ENCODE peak calls at places on chromosomes 4 and X, in four cellular contexts. One of them, this sample, is unnamed.

GRCh38 chrX:41333744-41333993 is 293 bp upstream of the DDX3X start:
- DNase-seq in sigmoid colon: peak; percentile 94
- DNase-seq in BE2C: no peak
- DNase-seq in MM.1S: peak; percentile 85
- DNase-seq in this sample: no peak

GRCh38 chr4:80611366-80611765 is 275.8 kb downstream of the CFAP299 start:
- DNase-seq in sigmoid colon: no peak
- DNase-seq in BE2C: no peak
- DNase-seq in MM.1S: no peak
- DNase-seq in this sample: no peak

GRCh38 chr4:186487726-186488125 is 67.6 kb downstream of the MTNR1A start:
- DNase-seq in sigmoid colon: no peak
- DNase-seq in BE2C: no peak
- DNase-seq in MM.1S: no peak
- DNase-seq in this sample: no peak

GRCh38 chrX:29136904-29137303 is 549.7 kb downstream of the IL1RAPL1 start:
- DNase-seq in sigmoid colon: no peak
- DNase-seq in BE2C: no peak
- DNase-seq in MM.1S: no peak
- DNase-seq in this sample: no peak

GRCh38 chr4:173025131-173025530 is 143.5 kb upstream of the GALNT7 start:
- DNase-seq in sigmoid colon: no peak
- DNase-seq in BE2C: peak; percentile 60
- DNase-seq in MM.1S: peak; percentile 58
- DNase-seq in this sample: no peak

GRCh38 chr4:141853091-141853734 is 216.8 kb downstream of the IL15 start:
- DNase-seq in sigmoid colon: no peak
- DNase-seq in BE2C: no peak
- DNase-seq in MM.1S: no peak
- DNase-seq in this sample: no peak

GRCh38 chr4:174669278-174669677 is 147.0 kb upstream of the HPGD start:
- DNase-seq in sigmoid colon: no peak
- DNase-seq in BE2C: no peak
- DNase-seq in MM.1S: no peak
- DNase-seq in this sample: no peak

GRCh38 chrX:39835776-39836175 is 262.0 kb downstream of the BCOR start:
- DNase-seq in sigmoid colon: no peak
- DNase-seq in BE2C: no peak
- DNase-seq in MM.1S: no peak
- DNase-seq in this sample: no peak

GRCh38 chr4:53490965-53491622 is 100.2 kb downstream of the LNX1 start:
- DNase-seq in sigmoid colon: no peak
- DNase-seq in BE2C: peak; percentile 19
- DNase-seq in MM.1S: peak; percentile 52
- DNase-seq in this sample: peak; percentile 55

GRCh38 chr4:113707013-113707412 is 54.5 kb downstream of the CAMK2D start:
- DNase-seq in sigmoid colon: no peak
- DNase-seq in BE2C: no peak
- DNase-seq in MM.1S: no peak
- DNase-seq in this sample: no peak

GRCh38 chr4:61540944-61541343 is 340.8 kb downstream of the ADGRL3 start:
- DNase-seq in sigmoid colon: no peak
- DNase-seq in BE2C: no peak
- DNase-seq in MM.1S: peak; percentile 66
- DNase-seq in this sample: peak; percentile 49

GRCh38 chr4:119228406-119228805 is 15.9 kb downstream of the USP53 start:
- DNase-seq in sigmoid colon: no peak
- DNase-seq in BE2C: no peak
- DNase-seq in MM.1S: no peak
- DNase-seq in this sample: no peak

GRCh38 chr4:145867416-145867815 is 71.2 kb downstream of the ZNF827 start:
- DNase-seq in sigmoid colon: no peak
- DNase-seq in BE2C: no peak
- DNase-seq in MM.1S: no peak
- DNase-seq in this sample: no peak

GRCh38 chr4:11729548-11729947 is 300.9 kb upstream of the HS3ST1 start:
- DNase-seq in sigmoid colon: no peak
- DNase-seq in BE2C: no peak
- DNase-seq in MM.1S: no peak
- DNase-seq in this sample: no peak

GRCh38 chrX:140274761-140275525 is 229.9 kb downstream of the SOX3 start:
- DNase-seq in sigmoid colon: no peak
- DNase-seq in BE2C: no peak
- DNase-seq in MM.1S: no peak
- DNase-seq in this sample: no peak

GRCh38 chrX:46179748-46180147 is 365.5 kb downstream of the ZNF674 start:
- DNase-seq in sigmoid colon: no peak
- DNase-seq in BE2C: no peak
- DNase-seq in MM.1S: no peak
- DNase-seq in this sample: no peak

GRCh38 chr4:143183513-143184216 is 1.1 kb upstream of the USP38 start:
- DNase-seq in sigmoid colon: no peak
- DNase-seq in BE2C: no peak
- DNase-seq in MM.1S: no peak
- DNase-seq in this sample: no peak

GRCh38 chr4:94974773-94975172 is 217.0 kb downstream of the BMPR1B start:
- DNase-seq in sigmoid colon: no peak
- DNase-seq in BE2C: no peak
- DNase-seq in MM.1S: no peak
- DNase-seq in this sample: no peak

GRCh38 chrX:133542476-133542875 is 127.2 kb upstream of the GPC4 start:
- DNase-seq in sigmoid colon: no peak
- DNase-seq in BE2C: no peak
- DNase-seq in MM.1S: peak; percentile 96
- DNase-seq in this sample: no peak

DNA sequence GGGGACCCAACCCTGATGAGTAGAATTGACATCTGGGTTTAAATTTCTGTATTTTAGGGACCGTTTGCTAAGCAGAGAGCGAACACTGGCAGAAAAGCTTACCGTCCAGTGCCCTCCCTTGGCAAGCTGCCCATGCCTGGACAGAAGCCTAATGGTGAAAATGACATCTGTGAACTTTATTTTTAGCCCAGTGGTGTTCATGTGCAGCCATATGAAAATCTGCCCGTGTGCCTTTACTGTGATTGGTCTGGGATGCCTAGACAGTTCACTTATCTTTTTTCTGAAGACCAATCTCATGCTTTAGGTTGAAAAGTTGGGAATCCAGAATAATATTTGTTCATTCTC is 1.1 kb downstream of the STBD1 start:
- DNase-seq in sigmoid colon: no peak
- DNase-seq in BE2C: peak; percentile 17
- DNase-seq in MM.1S: peak; percentile 62
- DNase-seq in this sample: no peak
- H3K4me3 ChIP-seq in sigmoid colon: peak overlapping the region; percentile 71
- H3K4me3 ChIP-seq in BE2C: peak overlapping the region; percentile 72
- H3K4me3 ChIP-seq in MM.1S: peak overlapping the region; percentile 96
- H3K4me3 ChIP-seq in this sample: peak overlapping the region; percentile 69

GRCh38 chrX:25275159-25275558 is 259.4 kb upstream of the ARX start:
- DNase-seq in sigmoid colon: no peak
- DNase-seq in BE2C: peak; percentile 8
- DNase-seq in MM.1S: no peak
- DNase-seq in this sample: no peak
- TF ChIP-seq CTCF in sigmoid colon: no peak
- TF ChIP-seq CTCF in BE2C: peak; percentile 50
- TF ChIP-seq CTCF in MM.1S: no peak
- TF ChIP-seq CTCF in this sample: no peak

DNA sequence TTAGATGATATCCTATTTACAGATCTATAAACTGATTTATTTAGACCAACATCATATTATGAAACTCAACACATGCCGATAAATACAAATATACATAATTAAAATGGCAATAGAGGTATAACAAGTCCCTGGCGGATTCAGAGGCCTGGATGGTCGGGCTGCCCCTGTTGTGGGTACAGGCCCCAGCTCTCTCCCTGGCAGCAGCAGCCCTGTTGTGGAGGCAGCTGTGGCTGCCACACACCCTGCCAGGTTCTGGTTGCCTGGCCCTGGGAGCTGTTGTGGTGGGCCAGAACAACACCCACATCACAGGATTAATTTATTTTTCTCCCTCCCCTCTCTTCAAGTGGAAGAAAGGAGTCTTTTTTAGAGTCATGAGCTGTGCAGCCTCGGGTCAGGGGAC is 12.1 kb upstream of the TCEAL2 start:
- DNase-seq in sigmoid colon: no peak
- DNase-seq in BE2C: no peak
- DNase-seq in MM.1S: no peak
- DNase-seq in this sample: no peak
- H3K9me3 ChIP-seq in sigmoid colon: no peaks in the 10 kb centered on the region
- H3K9me3 ChIP-seq in BE2C: no peaks in the 10 kb centered on the region
- H3K9me3 ChIP-seq in MM.1S: no peaks in the 10 kb centered on the region
- H3K9me3 ChIP-seq in this sample: no peaks in the 10 kb centered on the region

DNA sequence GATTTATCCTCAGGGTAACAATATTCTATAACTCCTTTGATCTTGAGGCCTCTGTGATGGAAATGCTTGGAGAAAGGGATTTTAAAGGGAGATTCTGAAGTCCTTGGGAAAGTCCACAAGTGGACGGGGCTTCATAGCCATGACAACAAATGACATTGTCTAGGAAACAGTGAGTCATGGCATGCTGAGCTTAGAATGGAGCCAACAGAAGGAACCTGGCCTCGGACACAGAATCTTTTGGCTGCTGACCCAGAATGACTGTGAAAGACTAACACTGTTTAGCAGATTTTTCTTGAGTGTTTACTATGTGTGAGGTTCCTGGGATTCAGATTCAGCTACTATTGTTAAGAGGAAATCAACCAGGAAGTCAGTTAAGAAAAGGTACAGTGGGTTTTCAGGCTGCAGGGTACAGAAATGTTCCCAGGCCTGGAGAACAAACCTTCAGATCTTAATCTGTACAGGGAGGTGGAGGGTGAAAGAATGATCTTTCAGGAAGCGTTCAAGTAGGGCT is 18.1 kb upstream of the CXCL2 start:
- DNase-seq in sigmoid colon: peak; percentile 88
- DNase-seq in BE2C: no peak
- DNase-seq in MM.1S: no peak
- DNase-seq in this sample: no peak
- H3K4me3 ChIP-seq in sigmoid colon: no peak overlapping the region
- H3K4me3 ChIP-seq in BE2C: no peak overlapping the region
- H3K4me3 ChIP-seq in MM.1S: no peak overlapping the region
- H3K4me3 ChIP-seq in this sample: no peak overlapping the region

GRCh38 chr4:165634766-165635165 is 238.3 kb upstream of the TLL1 start:
- DNase-seq in sigmoid colon: no peak
- DNase-seq in BE2C: no peak
- DNase-seq in MM.1S: no peak
- DNase-seq in this sample: no peak

GRCh38 chr4:165630671-165631070 is 242.4 kb upstream of the TLL1 start:
- DNase-seq in sigmoid colon: no peak
- DNase-seq in BE2C: no peak
- DNase-seq in MM.1S: no peak
- DNase-seq in this sample: no peak

GRCh38 chr4:165631912-165632311 is 241.1 kb upstream of the TLL1 start:
- DNase-seq in sigmoid colon: no peak
- DNase-seq in BE2C: no peak
- DNase-seq in MM.1S: no peak
- DNase-seq in this sample: no peak

GRCh38 chr4:165628572-165628971 is 244.5 kb upstream of the TLL1 start:
- DNase-seq in sigmoid colon: no peak
- DNase-seq in BE2C: no peak
- DNase-seq in MM.1S: no peak
- DNase-seq in this sample: no peak

GRCh38 chr4:165631208-165631894 is 241.7 kb upstream of the TLL1 start:
- DNase-seq in sigmoid colon: no peak
- DNase-seq in BE2C: no peak
- DNase-seq in MM.1S: no peak
- DNase-seq in this sample: no peak
- TF ChIP-seq CTCF in sigmoid colon: no peak
- TF ChIP-seq CTCF in BE2C: no peak
- TF ChIP-seq CTCF in MM.1S: no peak
- TF ChIP-seq CTCF in this sample: no peak

DNA sequence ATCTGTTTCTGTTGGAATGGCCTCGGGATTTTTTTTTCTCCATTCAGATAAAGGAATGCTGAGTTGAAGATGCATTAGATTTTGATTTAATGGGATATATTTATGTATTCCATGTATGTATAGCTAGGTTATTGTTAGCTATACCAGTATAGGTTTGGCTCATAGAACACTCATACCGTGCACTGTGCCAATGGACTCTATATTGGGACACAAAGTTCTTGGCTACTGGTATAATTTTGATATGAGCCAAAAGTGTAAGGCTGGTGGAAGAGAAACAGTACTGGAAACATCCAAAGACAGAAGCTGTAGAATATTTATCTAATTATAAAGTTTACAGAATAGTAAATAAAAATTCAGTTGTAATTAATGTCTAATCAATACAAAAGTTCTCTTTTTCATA is 1912.2 kb downstream of the STIM2 start:
- DNase-seq in sigmoid colon: no peak
- DNase-seq in BE2C: no peak
- DNase-seq in MM.1S: no peak
- DNase-seq in this sample: no peak
- H3K9me3 ChIP-seq in sigmoid colon: no peaks in the 10 kb centered on the region
- H3K9me3 ChIP-seq in BE2C: no peaks in the 10 kb centered on the region
- H3K9me3 ChIP-seq in MM.1S: no peaks in the 10 kb centered on the region
- H3K9me3 ChIP-seq in this sample: no peaks in the 10 kb centered on the region

GRCh38 chrX:11264925-11265324 is 28.3 kb upstream of the AMELX start:
- DNase-seq in sigmoid colon: no peak
- DNase-seq in BE2C: no peak
- DNase-seq in MM.1S: no peak
- DNase-seq in this sample: no peak
- H3K4me3 ChIP-seq in sigmoid colon: no peak overlapping the region
- H3K4me3 ChIP-seq in BE2C: no peak overlapping the region
- H3K4me3 ChIP-seq in MM.1S: no peak overlapping the region
- H3K4me3 ChIP-seq in this sample: no peak overlapping the region

GRCh38 chrX:15567886-15568616 is 32.7 kb downstream of the ACE2 start:
- DNase-seq in sigmoid colon: no peak
- DNase-seq in BE2C: no peak
- DNase-seq in MM.1S: no peak
- DNase-seq in this sample: no peak

GRCh38 chrX:15566244-15566643 is 34.5 kb downstream of the ACE2 start:
- DNase-seq in sigmoid colon: no peak
- DNase-seq in BE2C: no peak
- DNase-seq in MM.1S: no peak
- DNase-seq in this sample: no peak

GRCh38 chrX:15567267-15567666 is 33.5 kb downstream of the ACE2 start:
- DNase-seq in sigmoid colon: no peak
- DNase-seq in BE2C: no peak
- DNase-seq in MM.1S: no peak
- DNase-seq in this sample: no peak

GRCh38 chrX:15563056-15563455 is 37.7 kb downstream of the ACE2 start:
- DNase-seq in sigmoid colon: no peak
- DNase-seq in BE2C: no peak
- DNase-seq in MM.1S: no peak
- DNase-seq in this sample: peak; percentile 57

GRCh38 chrX:15564981-15565579 is 35.7 kb downstream of the ACE2 start:
- DNase-seq in sigmoid colon: peak; percentile 64
- DNase-seq in BE2C: peak; percentile 50
- DNase-seq in MM.1S: peak; percentile 21
- DNase-seq in this sample: peak; percentile 53
- TF ChIP-seq CTCF in sigmoid colon: peak; percentile 14
- TF ChIP-seq CTCF in BE2C: peak; percentile 68
- TF ChIP-seq CTCF in MM.1S: peak; percentile 52
- TF ChIP-seq CTCF in this sample: peak; percentile 6

This sample was measured in mucosa of descending colon.